ENCODE peak calls at places on chromosomes 13 and 19, in six cellular contexts. One of them, this sample, is unnamed.

GRCh38 chr19:9786342-9786741 is 17.8 kb upstream of the ZNF846 start:
- DNase-seq in mucosa of descending colon: peak; percentile 57
- DNase-seq in upper lobe of right lung: no peak
- DNase-seq in fibroblast of the aortic adventitia: no peak
- DNase-seq in thoracic aorta: no peak
- DNase-seq in cardiac fibroblast: no peak
- DNase-seq in this sample: no peak

GRCh38 chr13:74135306-74136088 is 1.3 kb upstream of the KLF12 start:
- DNase-seq in fibroblast of the aortic adventitia: peak; percentile 58
- DNase-seq in thoracic aorta: peak; percentile 5
- DNase-seq in cardiac fibroblast: peak; percentile 81
- DNase-seq in upper lobe of right lung: peak; percentile 84
- DNase-seq in mucosa of descending colon: peak; percentile 86
- DNase-seq in this sample: no peak

GRCh38 chr13:95784161-95784880 is 107.4 kb downstream of the DNAJC3 start:
- DNase-seq in upper lobe of right lung: no peak
- DNase-seq in mucosa of descending colon: no peak
- DNase-seq in fibroblast of the aortic adventitia: peak; percentile 88
- DNase-seq in thoracic aorta: no peak
- DNase-seq in cardiac fibroblast: peak; percentile 91
- DNase-seq in this sample: peak; percentile 78

GRCh38 chr19:7870571-7871279 is 3.5 kb downstream of the PRR36 start:
- DNase-seq in upper lobe of right lung: peak; percentile 80
- DNase-seq in mucosa of descending colon: peak; percentile 79
- DNase-seq in fibroblast of the aortic adventitia: peak; percentile 46
- DNase-seq in cardiac fibroblast: peak; percentile 48
- DNase-seq in thoracic aorta: no peak
- DNase-seq in this sample: no peak

GRCh38 chr19:43474487-43474886 is 9.1 kb upstream of the LYPD3 start:
- DNase-seq in upper lobe of right lung: no peak
- DNase-seq in thoracic aorta: no peak
- DNase-seq in mucosa of descending colon: no peak
- DNase-seq in fibroblast of the aortic adventitia: no peak
- DNase-seq in cardiac fibroblast: no peak
- DNase-seq in this sample: no peak

GRCh38 chr19:48530770-48531169 is 19.1 kb upstream of the LMTK3 start:
- DNase-seq in mucosa of descending colon: no peak
- DNase-seq in thoracic aorta: no peak
- DNase-seq in fibroblast of the aortic adventitia: no peak
- DNase-seq in cardiac fibroblast: no peak
- DNase-seq in upper lobe of right lung: no peak
- DNase-seq in this sample: no peak

GRCh38 chr13:28659611-28659970 is 661 bp downstream of the POMP start:
- DNase-seq in mucosa of descending colon: no peak
- DNase-seq in upper lobe of right lung: no peak
- DNase-seq in cardiac fibroblast: peak; percentile 71
- DNase-seq in fibroblast of the aortic adventitia: peak; percentile 75
- DNase-seq in thoracic aorta: no peak
- DNase-seq in this sample: peak; percentile 29

GRCh38 chr19:44512326-44513298 is 12.3 kb upstream of the ZNF180 start:
- DNase-seq in thoracic aorta: no peak
- DNase-seq in upper lobe of right lung: no peak
- DNase-seq in mucosa of descending colon: peak; percentile 59
- DNase-seq in fibroblast of the aortic adventitia: peak; percentile 68
- DNase-seq in cardiac fibroblast: peak; percentile 52
- DNase-seq in this sample: peak; percentile 33

GRCh38 chr13:41782086-41782485 is 178.8 kb downstream of the VWA8 start:
- DNase-seq in thoracic aorta: no peak
- DNase-seq in fibroblast of the aortic adventitia: no peak
- DNase-seq in cardiac fibroblast: no peak
- DNase-seq in upper lobe of right lung: no peak
- DNase-seq in mucosa of descending colon: no peak
- DNase-seq in this sample: no peak

GRCh38 chr13:51839711-51840110 is 5.3 kb downstream of the TMEM272 start:
- DNase-seq in upper lobe of right lung: no peak
- DNase-seq in mucosa of descending colon: no peak
- DNase-seq in thoracic aorta: no peak
- DNase-seq in cardiac fibroblast: no peak
- DNase-seq in fibroblast of the aortic adventitia: no peak
- DNase-seq in this sample: no peak

GRCh38 chr19:38252935-38253691 is 3.1 kb downstream of the PPP1R14A start:
- DNase-seq in mucosa of descending colon: no peak
- DNase-seq in cardiac fibroblast: no peak
- DNase-seq in thoracic aorta: peak; percentile 55
- DNase-seq in fibroblast of the aortic adventitia: no peak
- DNase-seq in upper lobe of right lung: no peak
- DNase-seq in this sample: no peak

GRCh38 chr13:39897636-39898035 is 242.2 kb downstream of the COG6 start:
- DNase-seq in thoracic aorta: no peak
- DNase-seq in mucosa of descending colon: no peak
- DNase-seq in upper lobe of right lung: no peak
- DNase-seq in fibroblast of the aortic adventitia: no peak
- DNase-seq in cardiac fibroblast: peak; percentile 48
- DNase-seq in this sample: no peak

GRCh38 chr13:38394777-38395504 is 45.3 kb downstream of the UFM1 start:
- DNase-seq in thoracic aorta: no peak
- DNase-seq in cardiac fibroblast: no peak
- DNase-seq in upper lobe of right lung: no peak
- DNase-seq in mucosa of descending colon: no peak
- DNase-seq in fibroblast of the aortic adventitia: no peak
- DNase-seq in this sample: no peak

GRCh38 chr19:36420961-36421748 is 2.7 kb upstream of the ZFP82 start:
- DNase-seq in fibroblast of the aortic adventitia: peak; percentile 28
- DNase-seq in cardiac fibroblast: peak; percentile 37
- DNase-seq in thoracic aorta: no peak
- DNase-seq in upper lobe of right lung: no peak
- DNase-seq in mucosa of descending colon: peak; percentile 26
- DNase-seq in this sample: no peak

GRCh38 chr13:22049384-22049783 is 378.5 kb downstream of the FGF9 start:
- DNase-seq in thoracic aorta: no peak
- DNase-seq in cardiac fibroblast: no peak
- DNase-seq in upper lobe of right lung: no peak
- DNase-seq in mucosa of descending colon: no peak
- DNase-seq in fibroblast of the aortic adventitia: no peak
- DNase-seq in this sample: no peak

GRCh38 chr19:10135551-10136334 is 16.0 kb upstream of the EIF3G start:
- DNase-seq in fibroblast of the aortic adventitia: no peak
- DNase-seq in upper lobe of right lung: peak; percentile 91
- DNase-seq in cardiac fibroblast: no peak
- DNase-seq in thoracic aorta: no peak
- DNase-seq in mucosa of descending colon: no peak
- DNase-seq in this sample: no peak

GRCh38 chr19:41339936-41340335 is 13.8 kb downstream of the TGFB1 start:
- DNase-seq in thoracic aorta: no peak
- DNase-seq in mucosa of descending colon: no peak
- DNase-seq in fibroblast of the aortic adventitia: peak; percentile 66
- DNase-seq in upper lobe of right lung: no peak
- DNase-seq in cardiac fibroblast: peak; percentile 50
- DNase-seq in this sample: no peak

GRCh38 chr19:23440791-23441190 is 45.5 kb upstream of the ZNF91 start:
- DNase-seq in fibroblast of the aortic adventitia: no peak
- DNase-seq in mucosa of descending colon: no peak
- DNase-seq in cardiac fibroblast: no peak
- DNase-seq in upper lobe of right lung: no peak
- DNase-seq in thoracic aorta: no peak
- DNase-seq in this sample: no peak

GRCh38 chr13:31588331-31588730 is 151.0 kb upstream of the RXFP2 start:
- DNase-seq in upper lobe of right lung: no peak
- DNase-seq in mucosa of descending colon: no peak
- DNase-seq in thoracic aorta: no peak
- DNase-seq in cardiac fibroblast: no peak
- DNase-seq in fibroblast of the aortic adventitia: no peak
- DNase-seq in this sample: no peak

GRCh38 chr13:21079761-21080730 is 18.7 kb upstream of the LATS2 start:
- DNase-seq in cardiac fibroblast: peak; percentile 84
- DNase-seq in mucosa of descending colon: no peak
- DNase-seq in upper lobe of right lung: no peak
- DNase-seq in fibroblast of the aortic adventitia: peak; percentile 93
- DNase-seq in thoracic aorta: no peak
- DNase-seq in this sample: no peak

GRCh38 chr13:27534976-27535370 is 84.6 kb upstream of the MTIF3 start:
- DNase-seq in cardiac fibroblast: no peak
- DNase-seq in upper lobe of right lung: no peak
- DNase-seq in fibroblast of the aortic adventitia: no peak
- DNase-seq in mucosa of descending colon: no peak
- DNase-seq in thoracic aorta: no peak
- DNase-seq in this sample: no peak

GRCh38 chr13:107553838-107554237 is 661.5 kb downstream of the LIG4 start:
- DNase-seq in mucosa of descending colon: no peak
- DNase-seq in cardiac fibroblast: peak; percentile 8
- DNase-seq in thoracic aorta: no peak
- DNase-seq in fibroblast of the aortic adventitia: no peak
- DNase-seq in upper lobe of right lung: no peak
- DNase-seq in this sample: no peak

GRCh38 chr19:57815247-57816075 is 748 bp upstream of the ZNF552 start:
- DNase-seq in cardiac fibroblast: no peak
- DNase-seq in mucosa of descending colon: no peak
- DNase-seq in upper lobe of right lung: no peak
- DNase-seq in thoracic aorta: no peak
- DNase-seq in fibroblast of the aortic adventitia: no peak
- DNase-seq in this sample: no peak

GRCh38 chr19:6473652-6474051 is 7.9 kb downstream of the DENND1C start:
- DNase-seq in fibroblast of the aortic adventitia: no peak
- DNase-seq in cardiac fibroblast: no peak
- DNase-seq in mucosa of descending colon: no peak
- DNase-seq in thoracic aorta: no peak
- DNase-seq in upper lobe of right lung: no peak
- DNase-seq in this sample: no peak

GRCh38 chr13:103273825-103274224 is 207.6 kb upstream of the SLC10A2 start:
- DNase-seq in upper lobe of right lung: no peak
- DNase-seq in cardiac fibroblast: no peak
- DNase-seq in thoracic aorta: no peak
- DNase-seq in mucosa of descending colon: no peak
- DNase-seq in fibroblast of the aortic adventitia: no peak
- DNase-seq in this sample: no peak
- TF ChIP-seq CTCF in upper lobe of right lung: no peak
- TF ChIP-seq CTCF in cardiac fibroblast: no peak
- TF ChIP-seq CTCF in thoracic aorta: no peak
- TF ChIP-seq CTCF in mucosa of descending colon: no peak
- TF ChIP-seq CTCF in fibroblast of the aortic adventitia: no peak
- TF ChIP-seq CTCF in this sample: no peak

GRCh38 chr19:49679832-49680472 is 2.9 kb downstream of the PRMT1 start:
- DNase-seq in cardiac fibroblast: no peak
- DNase-seq in thoracic aorta: no peak
- DNase-seq in mucosa of descending colon: no peak
- DNase-seq in upper lobe of right lung: no peak
- DNase-seq in fibroblast of the aortic adventitia: no peak
- DNase-seq in this sample: no peak

GRCh38 chr19:49678970-49679831 is 2.1 kb downstream of the PRMT1 start:
- DNase-seq in mucosa of descending colon: no peak
- DNase-seq in fibroblast of the aortic adventitia: no peak
- DNase-seq in thoracic aorta: no peak
- DNase-seq in upper lobe of right lung: no peak
- DNase-seq in cardiac fibroblast: no peak
- DNase-seq in this sample: no peak

GRCh38 chr19:49682274-49682673 is 5.2 kb downstream of the PRMT1 start:
- DNase-seq in fibroblast of the aortic adventitia: peak; percentile 32
- DNase-seq in mucosa of descending colon: no peak
- DNase-seq in cardiac fibroblast: no peak
- DNase-seq in upper lobe of right lung: no peak
- DNase-seq in thoracic aorta: no peak
- DNase-seq in this sample: no peak

GRCh38 chr19:49681830-49682229 is 4.8 kb downstream of the PRMT1 start:
- DNase-seq in upper lobe of right lung: no peak
- DNase-seq in mucosa of descending colon: no peak
- DNase-seq in thoracic aorta: no peak
- DNase-seq in fibroblast of the aortic adventitia: no peak
- DNase-seq in cardiac fibroblast: no peak
- DNase-seq in this sample: no peak

DNA sequence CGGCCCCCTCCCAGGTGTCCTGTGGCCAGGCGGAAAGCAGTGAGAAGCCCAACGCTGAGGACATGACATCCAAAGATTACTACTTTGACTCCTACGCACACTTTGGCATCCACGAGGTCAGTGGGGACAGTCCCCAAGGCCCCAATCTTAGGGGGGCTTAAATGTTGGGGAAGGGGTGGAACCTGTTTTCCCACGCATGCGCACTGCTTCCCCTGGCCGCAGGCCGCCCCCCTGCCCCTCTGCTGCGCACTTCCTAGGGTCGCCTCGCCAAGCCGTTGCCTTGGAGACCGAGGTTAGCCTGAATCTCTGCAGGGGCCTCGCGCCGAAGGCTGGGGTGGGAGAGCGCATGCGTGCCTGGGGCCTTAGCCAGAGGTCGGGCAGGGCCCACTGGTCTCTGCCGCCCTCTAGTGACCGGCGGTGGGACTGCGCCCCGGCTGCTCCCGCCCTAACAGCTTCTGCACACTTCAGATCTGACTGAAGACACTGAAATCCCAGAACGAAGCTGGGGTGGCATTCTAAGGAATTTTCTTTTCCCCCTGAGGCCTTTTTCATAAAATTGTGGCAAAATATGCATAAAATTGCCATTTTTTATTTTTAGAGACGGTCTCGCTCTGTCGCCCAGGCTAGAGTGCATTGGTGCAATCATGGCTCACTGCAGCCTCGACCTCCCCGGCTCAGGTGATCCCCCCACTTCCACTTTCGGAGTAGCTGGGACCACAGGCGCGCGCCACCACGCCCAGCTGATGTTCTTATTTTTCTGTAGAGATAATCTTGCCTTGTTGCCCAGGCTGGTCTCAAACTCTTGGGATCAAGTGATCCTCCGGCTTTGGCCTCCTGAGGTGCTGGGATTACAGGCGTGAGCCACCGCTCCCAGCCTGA is 3.6 kb downstream of the PRMT1 start:
- DNase-seq in thoracic aorta: no peak
- DNase-seq in fibroblast of the aortic adventitia: peak; percentile 80
- DNase-seq in mucosa of descending colon: peak; percentile 96
- DNase-seq in upper lobe of right lung: peak; percentile 95
- DNase-seq in cardiac fibroblast: peak; percentile 91
- DNase-seq in this sample: peak; percentile 67
- H3K4me3 ChIP-seq in thoracic aorta: peak overlapping the region; percentile 59
- H3K4me3 ChIP-seq in fibroblast of the aortic adventitia: peak overlapping the region; percentile 41
- H3K4me3 ChIP-seq in mucosa of descending colon: no peak overlapping the region
- H3K4me3 ChIP-seq in upper lobe of right lung: no peak overlapping the region
- H3K4me3 ChIP-seq in cardiac fibroblast: no peak overlapping the region
- H3K4me3 ChIP-seq in this sample: peak overlapping the region; percentile 14

GRCh38 chr19:15161028-15161984 is 39.5 kb downstream of the NOTCH3 start:
- DNase-seq in upper lobe of right lung: no peak
- DNase-seq in cardiac fibroblast: peak; percentile 39
- DNase-seq in fibroblast of the aortic adventitia: peak; percentile 49
- DNase-seq in mucosa of descending colon: no peak
- DNase-seq in thoracic aorta: no peak
- DNase-seq in this sample: no peak
- TF ChIP-seq CTCF in upper lobe of right lung: peak; percentile 14
- TF ChIP-seq CTCF in cardiac fibroblast: peak; percentile 56
- TF ChIP-seq CTCF in fibroblast of the aortic adventitia: peak; percentile 51
- TF ChIP-seq CTCF in mucosa of descending colon: no peak
- TF ChIP-seq CTCF in thoracic aorta: no peak
- TF ChIP-seq CTCF in this sample: no peak

GRCh38 chr13:46025157-46025556 is 27.4 kb downstream of the ZC3H13 start:
- DNase-seq in thoracic aorta: no peak
- DNase-seq in cardiac fibroblast: no peak
- DNase-seq in upper lobe of right lung: no peak
- DNase-seq in mucosa of descending colon: no peak
- DNase-seq in fibroblast of the aortic adventitia: no peak
- DNase-seq in this sample: no peak

DNA sequence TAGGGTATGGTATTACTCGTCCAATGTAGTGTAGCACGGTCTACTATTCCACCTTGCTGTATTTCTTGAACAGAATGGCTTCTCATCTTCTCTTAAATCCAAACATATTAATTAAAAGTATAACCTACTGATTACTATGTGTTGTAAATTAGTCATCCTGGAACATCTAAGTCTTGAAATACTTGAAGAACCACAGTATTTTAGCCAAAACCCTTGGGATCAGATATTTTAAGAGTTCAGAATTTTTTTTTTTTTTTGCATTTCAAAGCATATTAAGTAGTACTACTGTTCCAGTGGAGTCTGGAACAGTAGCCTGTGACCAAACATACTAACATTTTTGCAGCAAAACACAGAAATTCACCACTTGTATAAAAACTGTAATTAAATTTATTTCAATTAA is 30.1 kb downstream of the ZC3H13 start:
- DNase-seq in thoracic aorta: no peak
- DNase-seq in fibroblast of the aortic adventitia: peak; percentile 2
- DNase-seq in cardiac fibroblast: peak; percentile 5
- DNase-seq in upper lobe of right lung: no peak
- DNase-seq in mucosa of descending colon: no peak
- DNase-seq in this sample: no peak
- H3K4me3 ChIP-seq in thoracic aorta: no peak overlapping the region
- H3K4me3 ChIP-seq in fibroblast of the aortic adventitia: no peak overlapping the region
- H3K4me3 ChIP-seq in cardiac fibroblast: no peak overlapping the region
- H3K4me3 ChIP-seq in upper lobe of right lung: no peak overlapping the region
- H3K4me3 ChIP-seq in mucosa of descending colon: no peak overlapping the region
- H3K4me3 ChIP-seq in this sample: no peak overlapping the region

This sample was measured in astrocyte of the cerebellum.